ENCODE peak calls at places on chromosomes 4 and X, in five cellular contexts. One of them, this sample, is unnamed. For H3K9me3, the result is how much of the 10 kb centered on the place peaks cover.

GRCh38 chr4:132572210-132572609 is 576.9 kb upstream of the PCDH10 start:
- DNase-seq in Panc1: no peak
- DNase-seq in PC-3: no peak
- DNase-seq in Peyer's patch: no peak
- DNase-seq in suprapubic skin: no peak
- DNase-seq in this sample: no peak

GRCh38 chr4:592825-593520 is 16.9 kb upstream of the TMEM271 start:
- DNase-seq in Peyer's patch: no peak
- DNase-seq in suprapubic skin: no peak
- DNase-seq in Panc1: no peak
- DNase-seq in PC-3: no peak
- DNase-seq in this sample: no peak

GRCh38 chr4:52106701-52107100 is 55.6 kb downstream of the SPATA18 start:
- DNase-seq in suprapubic skin: no peak
- DNase-seq in Panc1: no peak
- DNase-seq in Peyer's patch: no peak
- DNase-seq in PC-3: no peak
- DNase-seq in this sample: no peak

GRCh38 chr4:152106113-152106763 is 345.4 kb upstream of the GATB start:
- DNase-seq in PC-3: peak
- DNase-seq in suprapubic skin: peak
- DNase-seq in Panc1: peak
- DNase-seq in Peyer's patch: peak
- DNase-seq in this sample: peak

GRCh38 chr4:156378053-156378665 is 424.5 kb upstream of the CTSO start:
- DNase-seq in suprapubic skin: no peak
- DNase-seq in Panc1: no peak
- DNase-seq in PC-3: peak
- DNase-seq in Peyer's patch: no peak
- DNase-seq in this sample: no peak

GRCh38 chr4:186726150-186726439 is 2.4 kb upstream of the FAT1 start:
- DNase-seq in suprapubic skin: no peak
- DNase-seq in PC-3: no peak
- DNase-seq in Peyer's patch: no peak
- DNase-seq in Panc1: peak
- DNase-seq in this sample: no peak

GRCh38 chrX:101265869-101266428 is 25.2 kb downstream of the TAF7L start:
- DNase-seq in Peyer's patch: no peak
- DNase-seq in PC-3: peak
- DNase-seq in suprapubic skin: no peak
- DNase-seq in Panc1: no peak
- DNase-seq in this sample: no peak

GRCh38 chr4:88630756-88631155 is 38.5 kb downstream of the HERC3 start:
- DNase-seq in suprapubic skin: no peak
- DNase-seq in Peyer's patch: no peak
- DNase-seq in Panc1: no peak
- DNase-seq in PC-3: peak
- DNase-seq in this sample: no peak

GRCh38 chrX:131633285-131633917 is 89.5 kb downstream of the OR13H1 start:
- DNase-seq in Peyer's patch: peak
- DNase-seq in Panc1: peak
- DNase-seq in PC-3: peak
- DNase-seq in suprapubic skin: no peak
- DNase-seq in this sample: no peak

GRCh38 chr4:1084394-1084793 is 29.0 kb downstream of the RNF212 start:
- DNase-seq in suprapubic skin: no peak
- DNase-seq in Peyer's patch: no peak
- DNase-seq in Panc1: no peak
- DNase-seq in PC-3: no peak
- DNase-seq in this sample: no peak

GRCh38 chr4:126405369-126405982 is 1090.7 kb downstream of the FAT4 start:
- DNase-seq in PC-3: no peak
- DNase-seq in Panc1: no peak
- DNase-seq in Peyer's patch: no peak
- DNase-seq in suprapubic skin: no peak
- DNase-seq in this sample: no peak

GRCh38 chr4:128060130-128060619 is 937 bp upstream of the LARP1B start:
- DNase-seq in Peyer's patch: no peak
- DNase-seq in PC-3: no peak
- DNase-seq in Panc1: no peak
- DNase-seq in suprapubic skin: no peak
- DNase-seq in this sample: no peak

GRCh38 chr4:121072836-121073362 is 564 bp upstream of the NDNF start:
- DNase-seq in PC-3: no peak
- DNase-seq in Peyer's patch: no peak
- DNase-seq in Panc1: no peak
- DNase-seq in suprapubic skin: no peak
- DNase-seq in this sample: no peak

GRCh38 chrX:10360121-10360520 is 203.3 kb downstream of the CLCN4 start:
- DNase-seq in Panc1: no peak
- DNase-seq in PC-3: no peak
- DNase-seq in suprapubic skin: no peak
- DNase-seq in Peyer's patch: no peak
- DNase-seq in this sample: no peak

GRCh38 chr4:37758226-37758625 is 68.3 kb upstream of the PGM2 start:
- DNase-seq in Panc1: no peak
- DNase-seq in suprapubic skin: no peak
- DNase-seq in PC-3: no peak
- DNase-seq in Peyer's patch: no peak
- DNase-seq in this sample: peak

GRCh38 chr4:175377203-175377602 is 434.9 kb downstream of the GPM6A start:
- DNase-seq in PC-3: no peak
- DNase-seq in Panc1: no peak
- DNase-seq in Peyer's patch: no peak
- DNase-seq in suprapubic skin: no peak
- DNase-seq in this sample: no peak

GRCh38 chr4:126727461-126727860 is 905.3 kb upstream of the INTU start:
- DNase-seq in suprapubic skin: no peak
- DNase-seq in Panc1: no peak
- DNase-seq in Peyer's patch: no peak
- DNase-seq in PC-3: no peak
- DNase-seq in this sample: no peak

GRCh38 chr4:93416337-93417102 is 412.0 kb upstream of the ATOH1 start:
- DNase-seq in Panc1: no peak
- DNase-seq in PC-3: no peak
- DNase-seq in Peyer's patch: no peak
- DNase-seq in suprapubic skin: no peak
- DNase-seq in this sample: no peak

GRCh38 chr4:106301393-106302084 is 14.5 kb downstream of the TBCK start:
- DNase-seq in Panc1: no peak
- DNase-seq in suprapubic skin: no peak
- DNase-seq in Peyer's patch: no peak
- DNase-seq in PC-3: no peak
- DNase-seq in this sample: no peak

GRCh38 chrX:2863646-2864045 is 34.9 kb downstream of the GYG2 start:
- DNase-seq in Panc1: no peak
- DNase-seq in PC-3: no peak
- DNase-seq in Peyer's patch: no peak
- DNase-seq in suprapubic skin: no peak
- DNase-seq in this sample: peak

GRCh38 chr4:139011220-139011950 is 4.2 kb upstream of the NOCT start:
- DNase-seq in Peyer's patch: peak
- DNase-seq in PC-3: no peak
- DNase-seq in suprapubic skin: no peak
- DNase-seq in Panc1: no peak
- DNase-seq in this sample: no peak

GRCh38 chr4:132540797-132541196 is 608.3 kb upstream of the PCDH10 start:
- DNase-seq in Peyer's patch: no peak
- DNase-seq in PC-3: no peak
- DNase-seq in Panc1: no peak
- DNase-seq in suprapubic skin: no peak
- DNase-seq in this sample: no peak

GRCh38 chr4:86050516-86050915 is 309.3 kb downstream of the MAPK10 start:
- DNase-seq in Peyer's patch: no peak
- DNase-seq in Panc1: no peak
- DNase-seq in PC-3: no peak
- DNase-seq in suprapubic skin: no peak
- DNase-seq in this sample: no peak

GRCh38 chrX:9681422-9681821 is 84.2 kb downstream of the GPR143 start:
- DNase-seq in PC-3: no peak
- DNase-seq in Panc1: no peak
- DNase-seq in suprapubic skin: no peak
- DNase-seq in Peyer's patch: no peak
- DNase-seq in this sample: no peak

GRCh38 chrX:51893931-51894696 is 691 bp downstream of the MAGED1 start:
- DNase-seq in Panc1: no peak
- DNase-seq in Peyer's patch: no peak
- DNase-seq in suprapubic skin: no peak
- DNase-seq in PC-3: peak
- DNase-seq in this sample: no peak

GRCh38 chr4:78038704-78039103 is 18.4 kb upstream of the FRAS1 start:
- DNase-seq in suprapubic skin: no peak
- DNase-seq in Panc1: no peak
- DNase-seq in Peyer's patch: no peak
- DNase-seq in PC-3: no peak
- DNase-seq in this sample: no peak

GRCh38 chr4:180557348-180557747 is 1685.9 kb upstream of the TENM3 start:
- DNase-seq in PC-3: peak
- DNase-seq in Peyer's patch: no peak
- DNase-seq in Panc1: peak
- DNase-seq in suprapubic skin: no peak
- DNase-seq in this sample: no peak

GRCh38 chr4:93317571-93317970 is 511.0 kb upstream of the ATOH1 start:
- DNase-seq in Peyer's patch: no peak
- DNase-seq in PC-3: peak
- DNase-seq in suprapubic skin: no peak
- DNase-seq in Panc1: no peak
- DNase-seq in this sample: no peak

GRCh38 chrX:149487292-149487691 is 17.8 kb downstream of the IDS start:
- DNase-seq in Panc1: no peak
- DNase-seq in Peyer's patch: no peak
- DNase-seq in suprapubic skin: no peak
- DNase-seq in PC-3: peak
- DNase-seq in this sample: no peak

GRCh38 chrX:104254442-104255115 is at the start of gene ESX1:
- DNase-seq in PC-3: no peak
- DNase-seq in suprapubic skin: no peak
- DNase-seq in Peyer's patch: no peak
- DNase-seq in Panc1: no peak
- DNase-seq in this sample: no peak

GRCh38 chrX:81286075-81286474 is 84.2 kb downstream of the SH3BGRL start:
- DNase-seq in Peyer's patch: no peak
- DNase-seq in Panc1: no peak
- DNase-seq in PC-3: peak
- DNase-seq in suprapubic skin: no peak
- DNase-seq in this sample: no peak

DNA sequence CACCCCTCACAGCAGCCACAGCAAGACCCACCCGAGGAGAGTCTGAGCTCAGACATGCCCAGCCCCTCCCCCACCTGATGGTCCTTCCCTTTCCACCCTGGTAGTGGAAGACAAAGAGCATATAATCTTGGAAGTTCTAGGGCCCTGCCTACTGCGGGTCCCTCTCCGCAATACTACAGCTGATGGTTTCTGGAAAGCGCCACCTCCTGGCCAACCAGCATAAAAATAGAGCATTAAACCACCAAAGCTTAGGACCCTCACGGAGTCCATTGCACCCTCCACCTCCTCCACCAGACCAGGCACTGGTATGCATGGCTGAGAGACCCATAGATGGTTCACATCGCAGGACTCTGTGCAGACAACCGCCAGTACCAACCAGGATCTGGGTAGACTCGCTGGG is 78.2 kb downstream of the SH3BGRL start:
- DNase-seq in Panc1: no peak
- DNase-seq in Peyer's patch: no peak
- DNase-seq in suprapubic skin: no peak
- DNase-seq in PC-3: no peak
- DNase-seq in this sample: no peak
- TF ChIP-seq CTCF in Panc1: peak
- TF ChIP-seq CTCF in Peyer's patch: no peak
- TF ChIP-seq CTCF in suprapubic skin: no peak
- TF ChIP-seq CTCF in PC-3: peak
- TF ChIP-seq CTCF in this sample: no peak

GRCh38 chr4:124526321-124526720 is 186.2 kb downstream of the ANKRD50 start:
- DNase-seq in suprapubic skin: no peak
- DNase-seq in Panc1: no peak
- DNase-seq in Peyer's patch: no peak
- DNase-seq in PC-3: no peak
- DNase-seq in this sample: no peak

GRCh38 chr4:124526760-124527159 is 185.8 kb downstream of the ANKRD50 start:
- DNase-seq in suprapubic skin: no peak
- DNase-seq in Peyer's patch: no peak
- DNase-seq in PC-3: no peak
- DNase-seq in Panc1: no peak
- DNase-seq in this sample: no peak

GRCh38 chr4:124527364-124527763 is 185.2 kb downstream of the ANKRD50 start:
- DNase-seq in Panc1: no peak
- DNase-seq in Peyer's patch: no peak
- DNase-seq in PC-3: no peak
- DNase-seq in suprapubic skin: no peak
- DNase-seq in this sample: no peak

GRCh38 chr4:124523816-124524215 is 188.7 kb downstream of the ANKRD50 start:
- DNase-seq in PC-3: no peak
- DNase-seq in suprapubic skin: no peak
- DNase-seq in Peyer's patch: no peak
- DNase-seq in Panc1: no peak
- DNase-seq in this sample: no peak

DNA sequence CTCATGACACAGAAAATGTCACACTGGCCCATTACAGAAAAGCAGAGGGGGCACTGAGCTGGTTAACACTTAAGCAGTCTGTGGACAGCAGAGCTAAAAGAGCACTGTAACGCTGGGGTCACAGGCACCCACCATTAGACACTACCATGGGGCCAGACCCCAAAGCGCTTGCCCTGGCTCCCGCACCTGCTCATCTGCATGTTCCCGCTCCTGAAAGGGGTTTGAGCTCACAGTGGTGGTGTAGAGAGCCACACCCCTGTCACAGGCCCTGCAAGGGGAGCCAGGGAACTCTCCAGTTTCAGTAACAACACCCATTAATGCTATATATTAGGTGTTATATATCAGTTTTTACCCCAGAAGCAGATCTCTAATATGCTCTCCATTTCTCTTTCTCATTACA is 187.0 kb downstream of the ANKRD50 start:
- DNase-seq in PC-3: no peak
- DNase-seq in suprapubic skin: no peak
- DNase-seq in Panc1: no peak
- DNase-seq in Peyer's patch: no peak
- DNase-seq in this sample: no peak
- H3K9me3 ChIP-seq in PC-3: under half
- H3K9me3 ChIP-seq in suprapubic skin: under half
- H3K9me3 ChIP-seq in Panc1: under half
- H3K9me3 ChIP-seq in Peyer's patch: under half
- H3K9me3 ChIP-seq in this sample: under half

GRCh38 chr4:15868065-15868464 is 70.5 kb downstream of the FGFBP1 start:
- DNase-seq in Panc1: no peak
- DNase-seq in suprapubic skin: no peak
- DNase-seq in Peyer's patch: no peak
- DNase-seq in PC-3: peak
- DNase-seq in this sample: no peak
- TF ChIP-seq CTCF in Panc1: no peak
- TF ChIP-seq CTCF in suprapubic skin: no peak
- TF ChIP-seq CTCF in Peyer's patch: no peak
- TF ChIP-seq CTCF in PC-3: peak
- TF ChIP-seq CTCF in this sample: no peak

GRCh38 chr4:2103843-2104547 is 44.9 kb downstream of the NAT8L start:
- DNase-seq in suprapubic skin: no peak
- DNase-seq in Panc1: no peak
- DNase-seq in PC-3: no peak
- DNase-seq in Peyer's patch: no peak
- DNase-seq in this sample: no peak
- H3K9me3 ChIP-seq in suprapubic skin: under half
- H3K9me3 ChIP-seq in Panc1: under half
- H3K9me3 ChIP-seq in PC-3: under half
- H3K9me3 ChIP-seq in Peyer's patch: under half
- H3K9me3 ChIP-seq in this sample: under half

This sample was measured in right atrium auricular region.